ENCODE peak calls at places on chromosomes 5 and 9, in four cellular contexts. N is GM19239; A is stimulated activated CD4-positive, alpha-beta T cell treated with anti-CD3 and anti-CD28 coated beads, Interleukin-12 subunit alpha, Interleukin-12 subunit beta, amount 100 ng/mL, for 4 hours; L is HT1080. E is an unnamed sample.

GRCh38 chr5:145237843-145238242 is 597.3 kb downstream of the PRELID2 start:
- DNase-seq in A (no peak), N (no peak), L (peak), E (no peak)

GRCh38 chr9:113621309-113621791 is 157.8 kb downstream of the RGS3 start:
- DNase-seq in N (no peak), L (peak), A (no peak), E (peak)

GRCh38 chr5:71955718-71956117 is 151.6 kb upstream of the MAP1B start:
- DNase-seq in A (no peak), N (no peak), L (no peak), E (no peak)

GRCh38 chr5:116842514-116842924 is 267.9 kb upstream of the SEMA6A start:
- DNase-seq in N (no peak), L (no peak), A (no peak), E (no peak)

GRCh38 chr5:9239626-9240025 is 306.2 kb downstream of the SEMA5A start:
- DNase-seq in A (no peak), L (no peak), N (no peak), E (no peak)

GRCh38 chr5:34718516-34718915 is 62.4 kb downstream of the RAI14 start:
- DNase-seq in N (no peak), A (no peak), L (peak), E (no peak)

GRCh38 chr9:98378206-98379193 is 123.1 kb upstream of the TBC1D2 start:
- DNase-seq in L (no peak), A (no peak), N (no peak), E (no peak)

GRCh38 chr5:58987193-58987592 is 404.3 kb downstream of the RAB3C start:
- DNase-seq in A (no peak), N (no peak), L (peak), E (no peak)

GRCh38 chr5:31755299-31756053 is 116.5 kb downstream of the PDZD2 start:
- DNase-seq in A (no peak), L (no peak), N (no peak), E (no peak)

GRCh38 chr5:40413747-40414146 is 266.0 kb upstream of the PTGER4 start:
- DNase-seq in N (no peak), L (peak), A (no peak), E (no peak)

GRCh38 chr5:86880344-86880743 is 262.6 kb downstream of the COX7C start:
- DNase-seq in A (no peak), L (no peak), N (no peak), E (no peak)